ENCODE peak calls at places on chromosome X, in nine cellular contexts. M is left colon; B is activated T-cell treated with anti-CD3 and anti-CD28 coated beads for 1 hour; V is psoas muscle; N is HEK293T; O is ELR; K is HTR-8/SVneo; R is GM12878; U is activated CD8-positive, alpha-beta memory T cell treated with anti-CD3 and anti-CD28 coated beads, Interleukin-2, amount 50 U/mL, for 48 hours. A is an unnamed sample.

GRCh38 chrX:46589977-46590723 is 16.6 kb downstream of the CHST7 start:
- DNase-seq in M (no peak), B (no peak), V (no peak), N (no peak), O (peak), K (no peak), R (no peak), U (no peak), A (no peak)

GRCh38 chrX:36897690-36898089 is 110.5 kb upstream of the FAM47C start:
- DNase-seq in M (no peak), B (no peak), V (no peak), N (no peak), O (no peak), K (no peak), R (no peak), U (no peak), A (no peak)

GRCh38 chrX:42821803-42822443 is 44.0 kb upstream of the PPP1R2C start:
- DNase-seq in M (no peak), B (no peak), V (no peak), N (no peak), O (no peak), K (no peak), R (no peak), U (no peak), A (no peak)

GRCh38 chrX:55450259-55450658 is 1.7 kb upstream of the MAGEH1 start:
- DNase-seq in M (no peak), B (no peak), V (no peak), N (no peak), O (peak), K (no peak), R (no peak), U (no peak), A (peak)

GRCh38 chrX:124033821-124034220 is 72.3 kb downstream of the STAG2 start:
- DNase-seq in M (no peak), B (no peak), V (no peak), N (no peak), O (peak), K (no peak), R (no peak), U (no peak), A (no peak)

GRCh38 chrX:103157511-103158316 is 57.2 kb upstream of the BEX4 start:
- DNase-seq in M (peak), B (no peak), V (no peak), N (peak), O (peak), K (no peak), R (no peak), U (no peak), A (peak)

GRCh38 chrX:41468647-41469323 is 21.6 kb downstream of the NYX start:
- DNase-seq in M (no peak), B (no peak), V (no peak), N (no peak), O (no peak), K (no peak), R (no peak), U (no peak), A (no peak)

GRCh38 chrX:3699841-3700381 is 13.5 kb downstream of the PRKX start:
- DNase-seq in M (no peak), B (no peak), V (no peak), N (no peak), O (peak), K (no peak), R (peak), U (no peak), A (no peak)

GRCh38 chrX:38519651-38520050 is 41.7 kb upstream of the TSPAN7 start:
- DNase-seq in M (no peak), B (no peak), V (no peak), N (no peak), O (no peak), K (no peak), R (no peak), U (no peak), A (no peak)

GRCh38 chrX:55908685-55909212 is 191.2 kb downstream of the RRAGB start:
- DNase-seq in M (peak), B (no peak), V (no peak), N (peak), O (peak), K (no peak), R (no peak), U (peak), A (no peak)

GRCh38 chrX:71859637-71860036 is 51.0 kb upstream of the NHSL2 start:
- DNase-seq in M (no peak), B (peak), V (no peak), N (peak), O (peak), K (peak), R (no peak), U (peak), A (no peak)

GRCh38 chrX:133215747-133216146 is 2.4 kb downstream of the TFDP3 start:
- DNase-seq in M (peak), B (no peak), V (no peak), N (peak), O (no peak), K (no peak), R (no peak), U (no peak), A (no peak)

GRCh38 chrX:43836435-43837184 is 45.6 kb downstream of the MAOB start:
- DNase-seq in M (no peak), B (no peak), V (no peak), N (peak), O (peak), K (no peak), R (no peak), U (no peak), A (no peak)

GRCh38 chrX:7574325-7574724 is 268.6 kb upstream of the VCX start:
- DNase-seq in M (no peak), B (no peak), V (no peak), N (no peak), O (peak), K (no peak), R (no peak), U (no peak), A (peak)